ENCODE peak calls at places on chromosomes 12 and 14, in four cellular contexts. E is retina; X is endothelial cell; K is activated CD8-positive, alpha-beta T cell treated with anti-CD3 and anti-CD28 coated beads, Interleukin-2, amount 10 ng/mL, durations not matched to agents 7 days and 5 days. U is an unnamed sample.

GRCh38 chr12:88562846-88563582 is 17.3 kb downstream of the KITLG start:
- DNase-seq in E (no peak), X (no peak), K (no peak), U (no peak)

GRCh38 chr12:57837779-57838562 is 8.6 kb downstream of the CTDSP2 start:
- DNase-seq in E (no peak), X (no peak), K (peak), U (no peak)

GRCh38 chr14:99574099-99574880 is 29.7 kb downstream of the CCDC85C start:
- DNase-seq in E (peak), X (no peak), K (no peak), U (no peak)

GRCh38 chr12:47123730-47124129 is 44.0 kb upstream of the AMIGO2 start:
- DNase-seq in E (no peak), X (no peak), K (no peak), U (no peak)

GRCh38 chr12:82359115-82359478 is 768 bp downstream of the METTL25 start:
- DNase-seq in E (peak), X (peak), K (no peak), U (no peak)

GRCh38 chr14:76489667-76490066 is 113.7 kb downstream of the ESRRB start:
- DNase-seq in E (no peak), X (no peak), K (no peak), U (no peak)

GRCh38 chr12:122100568-122100967 is 22.0 kb downstream of the MLXIP start:
- DNase-seq in E (peak), X (no peak), K (no peak), U (no peak)

GRCh38 chr14:53744846-53745245 is 211.8 kb downstream of the BMP4 start:
- DNase-seq in E (no peak), X (no peak), K (no peak), U (no peak)

GRCh38 chr12:55816876-55817351 is 610 bp downstream of the SARNP start:
- DNase-seq in E (no peak), X (no peak), K (no peak), U (no peak)

U was measured in activated CD4-positive, alpha-beta memory T cell treated with anti-CD3 and anti-CD28 coated beads, Interleukin-2, amount 10 ng/mL, durations not matched to agents 7 days and 5 days.